ENCODE peak calls at places on chromosomes 16 and 17, in five cellular contexts. Z is neuronal stem cell; X is psoas muscle; P is effector memory CD4-positive, alpha-beta T cell; M is fibroblast of the aortic adventitia. Y is an unnamed sample.

GRCh38 chr17:28500712-28501379 is 5.3 kb upstream of the FOXN1 start:
- DNase-seq in P (no peak), M (no peak), Z (no peak), X (no peak), Y (no peak)

GRCh38 chr17:78223765-78224164 is 7.7 kb upstream of the TMEM235 start:
- DNase-seq in M (no peak), Z (no peak), X (no peak), P (no peak), Y (no peak)

GRCh38 chr16:21081329-21081728 is 69.3 kb downstream of the DNAH3 start:
- DNase-seq in Z (no peak), M (no peak), P (no peak), X (no peak), Y (no peak)

GRCh38 chr17:17641621-17642409 is 39.4 kb upstream of the RAI1 start:
- DNase-seq in P (peak), X (peak), Z (peak), M (peak), Y (peak)

GRCh38 chr17:17729620-17730249 is 48.5 kb downstream of the RAI1 start:
- DNase-seq in M (no peak), Z (no peak), X (no peak), P (peak), Y (no peak)

GRCh38 chr17:68435876-68436842 is 21.1 kb downstream of the WIPI1 start:
- DNase-seq in P (peak), X (peak), M (peak), Z (peak), Y (peak)

GRCh38 chr16:14140916-14141315 is 69.8 kb downstream of the MRTFB start:
- DNase-seq in X (no peak), M (no peak), Z (no peak), P (no peak), Y (no peak)

GRCh38 chr17:34607917-34608316 is 28.5 kb downstream of the TMEM132E start:
- DNase-seq in Z (no peak), M (no peak), P (no peak), X (no peak), Y (no peak)

GRCh38 chr17:10126554-10127493 is 71.6 kb downstream of the GAS7 start:
- DNase-seq in P (no peak), Z (no peak), M (peak), X (peak), Y (no peak)

GRCh38 chr17:66540131-66540781 is 237.8 kb downstream of the PRKCA start:
- DNase-seq in X (no peak), Z (peak), P (no peak), M (peak), Y (no peak)

GRCh38 chr17:8019161-8019560 is 16.7 kb downstream of the GUCY2D start:
- DNase-seq in P (no peak), Z (no peak), M (no peak), X (no peak), Y (no peak)

GRCh38 chr16:78122774-78123315 is 23.4 kb downstream of the WWOX start:
- DNase-seq in X (no peak), P (no peak), M (peak), Z (peak), Y (no peak)

GRCh38 chr17:49454050-49454449 is 39.4 kb upstream of the PHB1 start:
- DNase-seq in M (no peak), Z (peak), P (no peak), X (no peak), Y (no peak)

GRCh38 chr16:14284930-14285541 is 213.9 kb downstream of the MRTFB start:
- DNase-seq in X (peak), P (no peak), M (no peak), Z (no peak), Y (no peak)

GRCh38 chr16:84740596-84741071 is 40.8 kb downstream of the USP10 start:
- DNase-seq in M (no peak), P (no peak), Z (no peak), X (no peak), Y (no peak)

GRCh38 chr16:57824880-57825279 is 22.6 kb upstream of the KIFC3 start:
- DNase-seq in M (no peak), Z (no peak), X (no peak), P (no peak), Y (no peak)

GRCh38 chr17:81733507-81734404 is 21.7 kb downstream of the SLC25A10 start:
- DNase-seq in Z (peak), M (peak), X (peak), P (peak), Y (peak)

GRCh38 chr16:71358464-71359031 is at the start of gene CALB2:
- DNase-seq in X (peak), Z (peak), M (peak), P (peak), Y (peak)

GRCh38 chr17:7988750-7989178 is 13.7 kb upstream of the GUCY2D start:
- DNase-seq in X (no peak), M (peak), Z (peak), P (peak), Y (no peak)

GRCh38 chr17:5282639-5283217 is 644 bp downstream of the RABEP1 start:
- DNase-seq in M (peak), P (no peak), Z (no peak), X (no peak), Y (peak)

GRCh38 chr17:49894761-49895160 is 46.9 kb upstream of the TAC4 start:
- DNase-seq in M (no peak), P (no peak), X (no peak), Z (no peak), Y (no peak)

GRCh38 chr16:25110392-25110947 is 1.1 kb upstream of the LCMT1 start:
- DNase-seq in Z (no peak), X (no peak), M (no peak), P (no peak), Y (no peak)

GRCh38 chr16:65339062-65339461 is 217.2 kb upstream of the CDH11 start:
- DNase-seq in P (no peak), X (no peak), Z (no peak), M (no peak), Y (no peak)

GRCh38 chr17:50565559-50566350 is 5.2 kb downstream of the CACNA1G start:
- DNase-seq in P (no peak), X (no peak), Z (peak), M (no peak), Y (no peak)

DNA sequence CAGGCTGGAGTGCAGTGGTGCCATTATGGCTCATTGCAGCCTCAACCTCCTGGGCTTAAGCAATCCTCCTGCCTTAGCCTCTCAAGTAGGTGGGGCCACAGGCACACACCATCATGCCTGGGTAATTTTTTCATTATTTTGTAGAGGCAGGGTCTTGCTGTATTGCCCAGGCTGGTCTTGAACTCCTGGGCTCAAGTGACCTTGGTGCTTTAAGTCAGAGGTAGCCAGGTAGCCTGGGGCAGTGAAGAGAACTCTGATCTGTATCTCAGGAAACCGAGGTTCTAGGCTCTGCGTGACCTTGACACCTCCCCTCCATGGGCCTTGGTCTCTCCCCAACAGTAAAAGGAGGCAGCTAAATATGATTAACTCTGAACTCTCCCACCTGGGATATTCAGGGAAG is 3.4 kb downstream of the CTF1 start:
- DNase-seq in X (no peak), M (no peak), P (no peak), Z (no peak), Y (no peak)
- H3K4me3 ChIP-seq in X (no peak), M (no peak), P (no peak), Z (no peak), Y (no peak)

DNA sequence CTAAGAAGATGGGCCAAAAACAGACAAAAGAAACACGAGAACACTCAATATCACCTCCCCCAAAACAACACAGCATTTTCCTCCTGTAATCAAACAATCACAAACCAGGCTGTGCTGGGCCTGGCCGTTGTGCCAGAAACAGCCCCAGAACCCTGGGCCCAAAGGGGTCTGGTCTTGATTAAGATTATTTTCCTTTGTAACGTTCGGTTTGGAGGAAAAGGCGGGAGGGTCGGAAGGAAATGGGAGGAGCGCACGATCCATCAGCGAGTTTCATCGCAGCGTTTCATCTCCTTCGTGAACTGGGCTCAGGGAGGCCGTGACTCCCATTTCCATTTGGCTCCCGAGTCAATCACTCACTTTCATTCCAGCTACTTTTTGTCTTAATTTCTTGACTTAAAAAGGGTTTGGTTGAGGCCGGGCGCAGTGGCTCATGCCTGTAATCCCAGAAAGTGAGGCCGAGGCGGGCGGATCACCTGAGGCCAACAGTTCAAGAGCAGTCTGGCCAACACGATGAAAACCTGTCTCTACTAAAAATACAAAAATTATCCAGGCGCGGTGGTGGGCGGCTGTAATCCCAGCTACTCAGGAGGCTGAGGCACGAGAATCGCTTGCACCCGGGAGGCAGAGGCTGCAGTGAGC is 61.4 kb downstream of the NXN start:
- DNase-seq in Z (no peak), P (no peak), M (no peak), X (no peak), Y (no peak)
- H3K4me3 ChIP-seq in Z (no peak), P (no peak), M (no peak), X (no peak), Y (no peak)

DNA sequence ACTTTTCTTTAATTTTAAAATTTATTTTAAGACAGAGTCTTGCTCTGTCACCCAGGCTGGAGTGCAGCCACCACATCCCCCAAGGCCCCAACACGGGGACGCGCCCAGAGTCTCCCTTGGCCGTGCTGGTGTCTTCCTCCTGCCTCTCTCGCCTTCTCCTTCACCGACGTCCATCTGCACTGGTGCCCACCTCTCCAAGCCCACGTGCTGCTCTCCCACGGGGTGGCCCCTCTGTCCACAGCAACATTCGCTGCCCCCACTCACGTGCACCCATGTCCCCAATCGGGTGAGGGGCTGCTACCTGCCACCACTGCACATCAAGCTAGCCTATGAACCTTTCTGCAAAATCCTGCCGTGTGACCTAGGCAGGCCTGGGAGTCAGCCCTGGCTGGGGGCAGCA is 3.1 kb downstream of the TMEM204 start:
- DNase-seq in X (peak), P (no peak), M (no peak), Z (no peak), Y (no peak)
- H3K4me3 ChIP-seq in X (peak), P (no peak), M (peak), Z (no peak), Y (peak)

GRCh38 chr16:88531346-88531745 is 38.9 kb upstream of the ZC3H18 start:
- DNase-seq in M (no peak), Z (no peak), P (no peak), X (peak), Y (peak)

GRCh38 chr16:88531931-88532433 is 38.2 kb upstream of the ZC3H18 start:
- DNase-seq in X (peak), Z (no peak), M (no peak), P (no peak), Y (no peak)

GRCh38 chr16:88533945-88534641 is 36.1 kb upstream of the ZC3H18 start:
- DNase-seq in X (peak), M (peak), P (peak), Z (peak), Y (no peak)

GRCh38 chr16:88533381-88533831 is 36.8 kb upstream of the ZC3H18 start:
- DNase-seq in P (no peak), M (no peak), Z (peak), X (peak), Y (peak)

GRCh38 chr16:88532434-88533241 is 37.6 kb upstream of the ZC3H18 start:
- DNase-seq in M (no peak), P (no peak), X (peak), Z (no peak), Y (peak)
- H3K4me3 ChIP-seq in M (no peak), P (no peak), X (peak), Z (no peak), Y (no peak)

DNA sequence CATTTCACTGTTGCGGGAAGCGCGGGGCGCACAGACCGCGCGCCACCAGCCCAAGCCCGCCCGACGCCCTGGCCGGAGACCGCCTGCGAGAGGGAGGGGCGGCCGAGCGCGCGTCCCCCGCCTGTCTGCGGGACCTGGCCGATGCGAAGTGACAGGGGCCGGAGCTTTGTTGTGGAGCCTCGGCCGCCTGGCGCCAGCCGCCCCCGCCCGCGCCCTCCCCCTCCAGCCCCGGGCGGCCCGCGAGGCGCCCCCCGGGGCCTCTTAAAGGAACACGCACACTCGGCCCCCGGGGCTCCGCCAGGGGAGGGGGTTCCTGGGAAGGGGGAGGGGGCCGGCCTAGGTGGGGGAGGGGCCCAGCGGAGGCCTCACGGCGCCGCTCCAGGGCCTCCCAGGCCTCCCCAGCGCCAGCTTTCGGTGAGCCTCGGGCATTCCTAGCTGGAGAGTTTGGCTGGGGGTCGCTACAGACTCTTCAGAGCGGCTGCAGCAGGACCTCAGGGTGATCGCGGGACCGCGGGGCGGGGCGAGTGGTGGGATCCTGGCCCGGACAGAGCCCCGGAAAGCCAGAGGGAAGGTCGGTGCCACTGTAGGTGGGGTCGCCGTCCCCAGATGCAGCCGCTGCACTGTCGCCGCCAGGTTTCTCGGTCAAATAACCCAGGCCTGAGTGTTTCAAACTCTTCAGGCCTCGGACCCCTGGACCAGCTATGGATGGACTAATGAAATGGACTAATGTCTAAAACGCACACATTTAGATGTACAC is 2.4 kb upstream of the TBX2 start:
- DNase-seq in P (no peak), X (peak), M (peak), Z (no peak), Y (no peak)
- H3K4me3 ChIP-seq in P (no peak), X (peak), M (peak), Z (peak), Y (peak)

GRCh38 chr16:3087243-3087791 is 11.8 kb downstream of the ZSCAN10 start:
- DNase-seq in P (no peak), X (peak), M (no peak), Z (no peak), Y (no peak)
- H3K4me3 ChIP-seq in P (peak), X (peak), M (no peak), Z (no peak), Y (no peak)

DNA sequence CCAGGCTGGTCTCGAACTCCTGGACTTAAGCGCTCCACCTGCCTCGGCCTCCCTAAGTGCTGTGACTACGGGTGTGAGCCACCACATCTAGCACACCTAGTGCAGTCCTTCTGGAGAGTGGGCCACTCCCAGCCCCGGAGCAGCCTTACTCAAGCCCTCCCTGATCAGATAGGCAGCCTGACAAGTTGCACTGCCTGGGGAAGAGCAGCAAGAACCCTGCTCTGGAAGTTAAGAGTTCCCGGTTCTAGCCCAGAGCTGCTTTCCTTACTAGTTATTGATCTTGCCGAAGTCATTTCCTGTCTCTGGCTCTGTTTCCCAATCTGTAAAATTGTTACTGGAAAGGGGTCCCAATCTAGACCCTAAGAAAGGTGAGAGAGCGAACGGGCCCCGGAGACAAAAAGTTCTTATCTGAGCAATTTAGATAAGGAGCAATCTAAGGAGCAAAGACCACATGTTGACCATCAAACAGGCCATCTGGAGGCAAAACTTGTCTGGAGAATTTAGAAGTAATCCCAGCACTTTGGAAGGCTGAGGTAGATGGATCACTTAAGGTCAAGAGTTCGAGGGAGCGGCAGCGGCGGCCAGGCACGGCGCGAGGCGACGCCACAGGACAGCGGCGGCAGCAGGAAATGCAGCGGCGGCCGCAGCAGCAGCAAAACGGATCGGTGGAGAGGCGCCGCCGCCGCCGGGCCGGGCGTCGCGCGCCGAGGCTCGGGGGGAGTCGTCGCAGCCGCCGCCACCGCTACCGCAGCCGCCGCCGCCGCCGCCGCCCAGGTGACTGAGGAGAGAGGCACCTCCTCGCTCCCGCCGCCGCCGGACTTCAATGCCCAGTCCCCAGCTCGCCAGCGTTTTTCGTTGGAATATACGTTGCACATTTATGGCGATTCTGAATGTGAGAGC is 4.3 kb upstream of the NAGLU start:
- DNase-seq in P (peak), Z (no peak), M (peak), X (peak), Y (peak)
- H3K4me3 ChIP-seq in P (peak), Z (peak), M (peak), X (peak), Y (peak)

Y was measured in pancreas.